ENCODE peak calls at places on chromosomes 1 and 21, in ten cellular contexts. W is psoas muscle, H is A549, P is fibroblast of lung, V is substantia nigra, X is SK-N-MC, S is colonic mucosa, Q is hepatocyte, F is pancreas, I is SJSA1. Y is an unnamed sample.

GRCh38 chr1:27049607-27050006 is 37.0 kb upstream of the TENT5B start:
- DNase-seq in W (no peak), H (no peak), P (no peak), V (no peak), X (peak), S (no peak), Q (no peak), F (no peak), I (no peak), Y (no peak)

GRCh38 chr1:63622847-63623566 is 29.8 kb downstream of the PGM1 start:
- DNase-seq in W (no peak), H (no peak), P (no peak), V (no peak), X (no peak), S (no peak), Q (no peak), F (no peak), I (no peak), Y (no peak)

GRCh38 chr1:199741586-199741985 is 285.9 kb upstream of the NR5A2 start:
- DNase-seq in W (no peak), H (no peak), P (no peak), V (no peak), X (no peak), S (no peak), Q (no peak), F (no peak), I (no peak), Y (no peak)

GRCh38 chr1:159900086-159900680 is at the start of gene CFAP45:
- DNase-seq in W (peak), H (no peak), P (peak), V (no peak), X (no peak), S (peak), Q (peak), F (peak), I (no peak), Y (no peak)

GRCh38 chr1:103901072-103901471 is 151.4 kb downstream of the AMY1C start:
- DNase-seq in W (no peak), H (no peak), P (no peak), V (no peak), X (no peak), S (no peak), Q (no peak), F (no peak), I (no peak), Y (no peak)

GRCh38 chr1:184152502-184152901 is 101.0 kb downstream of the TSEN15 start:
- DNase-seq in W (peak), H (no peak), P (peak), V (no peak), X (peak), S (peak), Q (no peak), F (no peak), I (peak), Y (no peak)

GRCh38 chr1:5798151-5798730 is 194.0 kb downstream of the NPHP4 start:
- DNase-seq in W (no peak), H (no peak), P (no peak), V (no peak), X (no peak), S (no peak), Q (no peak), F (no peak), I (no peak), Y (no peak)

GRCh38 chr1:44015206-44015605 is 16.1 kb downstream of the SLC6A9 start:
- DNase-seq in W (no peak), H (no peak), P (no peak), V (no peak), X (no peak), S (no peak), Q (no peak), F (no peak), I (no peak), Y (no peak)

GRCh38 chr1:160755864-160756616 is 17.0 kb downstream of the SLAMF7 start:
- DNase-seq in W (no peak), H (no peak), P (no peak), V (no peak), X (no peak), S (no peak), Q (no peak), F (no peak), I (no peak), Y (no peak)

GRCh38 chr1:181490740-181491712 is 7.7 kb downstream of the CACNA1E start:
- DNase-seq in W (no peak), H (no peak), P (no peak), V (no peak), X (no peak), S (no peak), Q (no peak), F (no peak), I (no peak), Y (no peak)

GRCh38 chr1:1092890-1093609 is 18.9 kb upstream of the RNF223 start:
- DNase-seq in W (no peak), H (no peak), P (no peak), V (no peak), X (no peak), S (no peak), Q (peak), F (no peak), I (no peak), Y (no peak)

GRCh38 chr1:243672675-243673074 is 177.4 kb downstream of the AKT3 start:
- DNase-seq in W (no peak), H (no peak), P (no peak), V (no peak), X (no peak), S (no peak), Q (no peak), F (no peak), I (peak), Y (no peak)

GRCh38 chr1:79128726-79129125 is 122.2 kb upstream of the ADGRL4 start:
- DNase-seq in W (no peak), H (peak), P (peak), V (no peak), X (no peak), S (no peak), Q (no peak), F (no peak), I (peak), Y (peak)

DNA sequence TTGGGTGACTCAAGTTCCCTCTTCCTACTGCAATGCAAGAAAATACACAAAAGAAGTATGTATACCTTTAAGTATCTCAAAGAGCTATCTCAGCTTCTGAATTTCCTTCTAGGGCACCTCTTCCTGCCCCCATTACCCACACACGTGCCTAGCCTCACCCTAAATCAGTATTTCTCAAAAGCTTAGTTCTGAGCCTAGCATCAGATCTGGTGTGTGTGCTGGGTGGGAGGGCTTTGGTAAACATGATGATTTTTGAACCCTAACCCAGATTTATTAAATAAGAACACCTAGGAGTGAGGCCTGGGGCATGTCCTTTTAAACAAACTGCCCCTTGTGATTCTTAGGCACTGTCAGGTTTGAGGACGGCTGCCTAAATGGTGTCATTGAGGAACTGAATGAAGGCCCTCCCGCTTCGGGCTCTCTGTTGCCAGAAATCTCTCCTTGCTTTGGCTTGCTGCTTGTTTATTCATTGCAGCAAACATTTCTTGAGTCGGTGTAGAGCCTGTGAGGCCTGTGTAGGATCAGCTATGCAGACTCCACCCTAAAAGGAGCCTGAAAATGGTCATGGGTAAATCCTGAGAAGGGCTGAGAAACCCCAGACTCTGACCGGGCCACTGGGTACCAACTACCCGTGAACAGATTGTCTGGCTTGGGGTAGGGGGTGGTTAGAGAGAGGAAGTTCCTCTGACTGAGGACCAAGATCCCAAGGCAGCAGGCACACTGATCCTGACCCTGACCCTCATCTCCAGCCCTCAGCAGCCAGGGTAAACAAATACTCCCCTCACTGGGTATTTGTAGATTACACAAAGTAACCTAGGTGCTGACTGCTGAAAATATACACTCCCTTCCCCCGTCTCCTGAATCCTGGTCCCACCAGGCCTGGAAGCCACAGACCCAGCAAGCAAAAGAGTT is 3.0 kb downstream of the IL6R start:
- DNase-seq in W (no peak), H (no peak), P (peak), V (no peak), X (no peak), S (peak), Q (no peak), F (no peak), I (peak), Y (no peak)
- H3K27ac ChIP-seq in W (peak), H (peak), P (no peak), V (peak), X (no peak), S (peak), Q (peak), F (no peak), I (peak), Y (peak)

DNA sequence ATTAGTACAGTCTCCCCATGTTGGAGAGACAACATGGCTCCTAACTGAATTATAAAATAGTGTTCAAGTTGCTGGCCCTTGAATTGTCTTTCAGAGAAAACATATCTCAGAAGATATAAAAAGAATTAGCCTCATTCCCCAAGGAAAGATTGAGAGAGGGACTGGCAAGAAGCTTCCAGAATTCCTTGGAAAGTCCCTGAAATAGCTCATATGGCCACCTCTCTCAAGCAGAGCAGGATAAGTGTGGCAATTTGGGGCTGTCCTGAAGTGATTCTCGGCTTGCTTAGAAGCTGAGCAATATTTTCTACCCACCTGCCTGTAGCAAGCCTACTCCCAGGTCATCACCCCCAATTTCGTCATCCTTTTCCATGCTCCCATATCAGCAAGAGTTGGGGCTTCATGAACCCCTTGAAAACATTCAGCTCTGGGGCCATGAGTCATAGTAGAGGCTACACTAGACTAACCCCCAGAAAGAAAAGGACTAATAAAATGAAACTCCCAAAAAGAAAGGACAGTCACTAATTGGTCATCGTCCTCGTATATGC is 131.6 kb downstream of the PLPP3 start:
- DNase-seq in W (no peak), H (no peak), P (no peak), V (no peak), X (no peak), S (no peak), Q (no peak), F (no peak), I (no peak), Y (no peak)
- H3K27ac ChIP-seq in W (no peak), H (no peak), P (no peak), V (no peak), X (no peak), S (no peak), Q (no peak), F (no peak), I (no peak), Y (no peak)

DNA sequence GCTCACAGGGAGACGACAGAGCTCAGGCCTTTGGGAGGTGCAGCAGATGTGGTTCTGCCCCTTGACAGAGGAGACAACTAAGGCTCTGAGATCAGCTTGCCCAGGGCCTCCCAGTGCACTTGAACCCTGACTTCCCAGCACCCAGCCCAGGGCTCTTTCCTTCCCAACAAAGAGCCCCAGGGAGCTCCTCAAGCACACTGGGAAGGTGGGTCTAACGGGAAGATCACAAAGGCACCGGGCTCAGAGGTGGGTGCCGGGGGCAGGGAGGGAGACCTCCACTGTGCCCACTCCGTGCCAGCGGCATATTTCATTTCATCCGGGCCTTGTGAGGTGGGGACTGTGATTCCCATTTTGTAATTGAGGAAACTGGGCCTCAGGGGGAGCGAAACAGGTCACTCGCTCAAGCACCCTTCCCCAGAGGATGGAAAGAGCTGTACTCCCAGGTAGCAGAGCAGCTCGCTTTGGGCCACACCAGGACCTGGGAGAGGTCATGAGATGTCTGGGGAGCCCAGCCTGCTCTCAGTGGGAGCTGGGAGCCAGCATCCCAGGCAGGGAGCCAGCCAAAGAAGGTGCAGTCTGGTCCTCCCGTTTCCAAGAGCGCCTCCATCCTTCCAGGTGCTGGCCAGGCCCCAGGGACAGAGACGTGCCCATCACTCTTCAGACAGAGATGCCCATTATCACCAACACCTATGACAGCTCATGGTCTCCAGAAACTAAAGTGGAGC is 82.3 kb downstream of the SYT2 start:
- DNase-seq in W (no peak), H (no peak), P (no peak), V (no peak), X (no peak), S (no peak), Q (no peak), F (no peak), I (no peak), Y (no peak)
- H3K27ac ChIP-seq in W (no peak), H (no peak), P (no peak), V (no peak), X (no peak), S (no peak), Q (no peak), F (no peak), I (no peak), Y (no peak)

GRCh38 chr1:173268786-173269277 is 61.7 kb upstream of the TNFSF4 start:
- DNase-seq in W (no peak), H (no peak), P (no peak), V (no peak), X (no peak), S (no peak), Q (no peak), F (no peak), I (no peak), Y (no peak)

GRCh38 chr1:173266845-173267244 is 59.7 kb upstream of the TNFSF4 start:
- DNase-seq in W (no peak), H (no peak), P (no peak), V (no peak), X (no peak), S (no peak), Q (no peak), F (no peak), I (no peak), Y (no peak)

GRCh38 chr1:173267453-173267945 is 60.4 kb upstream of the TNFSF4 start:
- DNase-seq in W (no peak), H (no peak), P (peak), V (no peak), X (no peak), S (no peak), Q (no peak), F (no peak), I (no peak), Y (peak)

GRCh38 chr1:173269490-173270230 is 62.5 kb upstream of the TNFSF4 start:
- DNase-seq in W (no peak), H (peak), P (peak), V (no peak), X (no peak), S (no peak), Q (no peak), F (no peak), I (peak), Y (peak)

GRCh38 chr1:173268261-173268660 is 61.1 kb upstream of the TNFSF4 start:
- DNase-seq in W (no peak), H (no peak), P (no peak), V (no peak), X (no peak), S (no peak), Q (no peak), F (no peak), I (no peak), Y (no peak)
- H3K27ac ChIP-seq in W (no peak), H (peak), P (no peak), V (no peak), X (no peak), S (no peak), Q (no peak), F (no peak), I (no peak), Y (peak)

GRCh38 chr1:68377098-68377497 is 72.7 kb downstream of the RPE65 start:
- DNase-seq in W (no peak), H (no peak), P (no peak), V (no peak), X (no peak), S (no peak), Q (no peak), F (no peak), I (no peak), Y (no peak)

GRCh38 chr1:68379085-68379478 is 70.7 kb downstream of the RPE65 start:
- DNase-seq in W (no peak), H (no peak), P (no peak), V (no peak), X (no peak), S (no peak), Q (no peak), F (no peak), I (no peak), Y (no peak)

GRCh38 chr1:68378296-68379084 is 71.3 kb downstream of the RPE65 start:
- DNase-seq in W (no peak), H (no peak), P (peak), V (no peak), X (no peak), S (no peak), Q (peak), F (no peak), I (peak), Y (no peak)

GRCh38 chr1:68375919-68376318 is 73.8 kb downstream of the RPE65 start:
- DNase-seq in W (no peak), H (no peak), P (no peak), V (no peak), X (no peak), S (no peak), Q (no peak), F (no peak), I (no peak), Y (no peak)

GRCh38 chr1:68376441-68376840 is 73.3 kb downstream of the RPE65 start:
- DNase-seq in W (no peak), H (no peak), P (no peak), V (no peak), X (no peak), S (no peak), Q (no peak), F (no peak), I (no peak), Y (no peak)
- H3K27ac ChIP-seq in W (no peak), H (no peak), P (no peak), V (no peak), X (no peak), S (no peak), Q (no peak), F (no peak), I (no peak), Y (no peak)

GRCh38 chr1:158014702-158015320 is 21.4 kb downstream of the KIRREL1 start:
- DNase-seq in W (no peak), H (no peak), P (no peak), V (no peak), X (no peak), S (no peak), Q (no peak), F (no peak), I (no peak), Y (no peak)
- H3K27ac ChIP-seq in W (no peak), H (peak), P (peak), V (no peak), X (no peak), S (peak), Q (peak), F (no peak), I (no peak), Y (peak)

DNA sequence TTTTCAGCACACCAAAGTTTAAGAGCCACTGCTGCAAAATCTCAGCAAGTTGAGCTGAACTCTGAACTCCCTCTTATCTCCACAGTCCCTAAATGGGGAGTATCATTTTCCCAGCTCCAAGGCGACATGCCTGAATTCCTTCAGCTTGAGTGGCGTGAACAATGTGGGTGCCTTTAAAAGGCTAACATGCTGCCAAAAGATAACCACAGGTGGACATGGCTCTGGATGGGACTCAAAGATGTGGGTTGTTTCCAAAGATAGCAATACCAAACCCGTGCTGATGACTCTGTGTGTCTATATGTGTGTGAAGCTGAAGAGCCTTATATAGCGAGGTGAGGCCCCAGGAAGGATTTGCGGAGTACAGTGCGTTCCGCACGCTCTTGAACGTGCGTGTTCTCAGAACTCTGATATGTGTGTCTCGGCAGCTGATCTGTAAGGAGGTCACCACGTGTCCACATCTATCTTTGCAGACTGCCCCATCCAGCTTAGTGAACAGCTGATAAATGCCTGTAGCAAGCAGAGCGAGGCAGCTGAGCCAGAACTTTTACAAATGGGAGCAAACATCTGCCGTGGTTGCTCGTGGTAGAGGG is 189.2 kb downstream of the DYRK1A start:
- DNase-seq in W (peak), H (no peak), P (no peak), V (no peak), X (no peak), S (no peak), Q (peak), F (no peak), I (no peak), Y (no peak)
- H3K27ac ChIP-seq in W (peak), H (no peak), P (no peak), V (no peak), X (no peak), S (no peak), Q (peak), F (no peak), I (no peak), Y (no peak)

DNA sequence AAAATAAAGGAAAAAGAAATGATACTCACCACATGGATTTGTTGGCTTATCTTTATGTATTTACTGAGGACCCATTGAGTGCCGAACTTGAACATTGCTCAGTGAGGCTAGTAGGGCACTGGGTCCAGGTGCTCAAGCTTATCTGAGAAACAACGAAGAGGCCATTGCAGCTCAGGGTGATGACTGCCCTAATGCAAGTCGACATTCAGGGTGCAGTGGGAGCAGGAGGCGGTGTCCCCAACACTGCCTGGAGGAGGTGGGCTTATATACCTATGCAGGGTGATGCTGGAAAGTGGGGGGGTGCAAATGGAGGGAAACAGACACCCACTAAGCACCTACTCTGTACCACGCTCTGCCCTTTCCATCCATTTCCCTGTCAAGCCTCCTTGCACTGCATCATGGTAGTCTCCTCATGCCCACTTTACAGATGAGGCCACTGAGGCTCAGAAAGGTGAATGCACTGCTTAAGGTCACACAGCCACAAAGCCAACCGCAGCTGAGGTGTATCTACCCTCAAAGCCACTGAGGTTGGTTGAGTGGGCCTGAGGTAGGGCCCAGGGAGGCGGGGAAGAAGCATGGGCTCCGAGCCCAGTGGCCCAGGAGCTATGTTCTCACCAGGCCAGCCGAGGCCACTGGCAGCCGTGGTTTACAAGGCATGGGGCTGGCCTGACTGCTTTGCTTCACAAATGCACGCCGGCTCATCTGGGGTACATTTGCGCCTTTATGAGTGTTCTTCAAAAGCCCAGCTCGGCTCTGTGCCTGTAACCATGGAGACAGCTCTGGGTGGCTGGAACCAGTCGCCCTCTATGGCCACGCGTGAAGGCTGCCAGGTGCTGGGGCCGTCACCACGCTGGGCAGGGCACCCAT is 103.8 kb downstream of the EPHB2 start:
- DNase-seq in W (no peak), H (no peak), P (peak), V (peak), X (no peak), S (peak), Q (peak), F (peak), I (no peak), Y (no peak)
- H3K27ac ChIP-seq in W (no peak), H (no peak), P (no peak), V (peak), X (no peak), S (no peak), Q (peak), F (no peak), I (no peak), Y (no peak)